ENCODE peak calls at places on chromosomes 4 and X, in six cellular contexts. P, Y, M, H, Q and S are unnamed samples.

GRCh38 chrX:12975999-12976558 is 1.2 kb downstream of the TMSB4X start:
- DNase-seq in Q (no peak), H (no peak), P (no peak), Y (peak; percentile 65), M (peak; percentile 69), S (no peak)

GRCh38 chr4:2812985-2813384 is 20.1 kb downstream of the SH3BP2 start:
- DNase-seq in M (no peak), H (no peak), Q (no peak), P (no peak), Y (no peak), S (no peak)

GRCh38 chrX:109481986-109482385 is at the start of gene GUCY2F:
- DNase-seq in Q (no peak), H (no peak), P (no peak), M (no peak), Y (no peak), S (no peak)

GRCh38 chr4:124118061-124118460 is 594.5 kb downstream of the ANKRD50 start:
- DNase-seq in H (no peak), Q (no peak), Y (no peak), P (no peak), M (no peak), S (no peak)

GRCh38 chrX:9703406-9703805 is 62.2 kb downstream of the GPR143 start:
- DNase-seq in M (no peak), P (no peak), Y (no peak), Q (no peak), H (no peak), S (no peak)

GRCh38 chrX:155747520-155747919 is 133.6 kb upstream of the VAMP7 start:
- DNase-seq in H (no peak), P (no peak), M (peak; percentile 53), Q (no peak), Y (peak; percentile 18), S (no peak)

GRCh38 chrX:80335062-80335830 is 85.0 kb upstream of the TENT5D start:
- DNase-seq in M (peak; percentile 69), P (no peak), H (peak; percentile 9), Q (no peak), Y (no peak), S (no peak)

GRCh38 chr4:24053906-24054305 is 164.1 kb upstream of the PPARGC1A start:
- DNase-seq in P (no peak), Y (no peak), M (no peak), Q (no peak), H (no peak), S (no peak)

GRCh38 chrX:114959729-114960128 is 57.7 kb downstream of the IL13RA2 start:
- DNase-seq in P (no peak), Y (peak; percentile 43), M (no peak), H (no peak), Q (no peak), S (no peak)

GRCh38 chr4:29009908-29010307 is 1710.3 kb upstream of the PCDH7 start:
- DNase-seq in M (no peak), P (no peak), Q (no peak), H (no peak), Y (no peak), S (no peak)

GRCh38 chrX:9221714-9222113 is 187.8 kb upstream of the FAM9B start:
- DNase-seq in H (no peak), Q (no peak), P (no peak), M (no peak), Y (no peak), S (no peak)